ENCODE peak calls at places on chromosomes 7 and 10, in four cellular contexts. L, C, F and T are unnamed samples.

GRCh38 chr10:42767906-42768305 is 14.7 kb upstream of the BMS1 start:
- DNase-seq in L (no peak), C (no peak), F (no peak), T (no peak)

GRCh38 chr7:134113655-134114054 is 13.5 kb upstream of the LRGUK start:
- DNase-seq in L (no peak), C (no peak), F (no peak), T (no peak)

GRCh38 chr10:131021246-131021895 is 290.1 kb downstream of the TCERG1L start:
- DNase-seq in L (peak), C (no peak), F (no peak), T (no peak)

GRCh38 chr7:1160665-1161010 is 642 bp upstream of the ZFAND2A start:
- DNase-seq in L (no peak), C (no peak), F (no peak), T (no peak)

GRCh38 chr7:138244606-138245005 is 168.3 kb downstream of the AKR1D1 start:
- DNase-seq in L (no peak), C (no peak), F (no peak), T (no peak)

GRCh38 chr7:79504607-79505389 is 51.3 kb upstream of the MAGI2 start:
- DNase-seq in L (no peak), C (peak), F (no peak), T (no peak)

GRCh38 chr7:7595451-7595850 is 28.8 kb downstream of the MIOS start:
- DNase-seq in L (no peak), C (peak), F (no peak), T (no peak)

GRCh38 chr7:8070451-8071180 is 102.0 kb downstream of the GLCCI1 start:
- DNase-seq in L (no peak), C (no peak), F (no peak), T (no peak)

GRCh38 chr7:2665359-2665791 is 22.6 kb upstream of the AMZ1 start:
- DNase-seq in L (no peak), C (no peak), F (no peak), T (no peak)

GRCh38 chr7:108824840-108825540 is 255.3 kb downstream of the DNAJB9 start:
- DNase-seq in L (no peak), C (peak), F (no peak), T (peak)

GRCh38 chr7:117665393-117665792 is 185.6 kb downstream of the CFTR start:
- DNase-seq in L (no peak), C (no peak), F (no peak), T (no peak)

GRCh38 chr10:66773418-66773817 is 152.4 kb upstream of the LRRTM3 start:
- DNase-seq in L (no peak), C (no peak), F (no peak), T (no peak)

GRCh38 chr7:44094796-44095592 is 9.2 kb upstream of the AEBP1 start:
- DNase-seq in L (no peak), C (no peak), F (no peak), T (no peak)

GRCh38 chr7:96707901-96708774 is 1.5 kb downstream of the SEM1 start:
- DNase-seq in L (no peak), C (no peak), F (no peak), T (no peak)

GRCh38 chr10:45675388-45675787 is 2.8 kb upstream of the ZFAND4 start:
- DNase-seq in L (no peak), C (no peak), F (no peak), T (no peak)

GRCh38 chr10:75597691-75598455 is 166.4 kb downstream of the LRMDA start:
- DNase-seq in L (no peak), C (no peak), F (no peak), T (no peak)

GRCh38 chr7:50711271-50712175 is 71.2 kb downstream of the GRB10 start:
- DNase-seq in L (peak), C (no peak), F (no peak), T (no peak)

GRCh38 chr7:156751319-156751718 is 110.7 kb downstream of the RNF32 start:
- DNase-seq in L (no peak), C (peak), F (peak), T (peak)
- H3K27ac ChIP-seq in L (no peak), C (no peak), F (peak), T (no peak)

DNA sequence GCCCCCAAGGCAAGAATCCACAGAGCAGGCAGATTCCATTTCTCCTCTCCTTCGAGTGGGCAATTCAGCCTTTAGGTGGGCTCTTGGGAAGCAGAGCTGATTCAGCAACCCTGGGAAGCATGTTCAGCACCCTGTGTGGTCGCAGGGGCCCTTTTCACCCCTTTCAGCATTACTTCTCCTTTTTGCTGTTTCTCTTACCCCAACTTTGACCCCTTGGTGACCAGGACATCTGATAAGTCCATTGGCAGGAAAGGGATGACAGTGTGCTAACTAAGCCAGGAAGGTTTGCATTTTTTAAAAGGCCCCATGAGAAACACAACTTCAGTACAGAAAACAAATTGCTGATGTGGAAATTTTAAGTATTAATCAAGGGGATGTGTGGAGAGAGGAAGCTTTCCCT is 283.7 kb upstream of the NRP1 start:
- DNase-seq in L (no peak), C (no peak), F (no peak), T (no peak)
- H3K27ac ChIP-seq in L (no peak), C (no peak), F (no peak), T (no peak)

GRCh38 chr7:81685263-81685868 is 84.5 kb downstream of the HGF start:
- DNase-seq in L (no peak), C (no peak), F (no peak), T (no peak)
- H3K27ac ChIP-seq in L (no peak), C (no peak), F (no peak), T (no peak)

GRCh38 chr10:79380125-79380917 is 33.1 kb downstream of the PPIF start:
- DNase-seq in L (peak), C (no peak), F (peak), T (no peak)
- H3K27ac ChIP-seq in L (peak), C (no peak), F (peak), T (no peak)

GRCh38 chr7:42502022-42502421 is 265.0 kb upstream of the GLI3 start:
- DNase-seq in L (no peak), C (no peak), F (peak), T (no peak)
- H3K27ac ChIP-seq in L (no peak), C (no peak), F (no peak), T (no peak)

DNA sequence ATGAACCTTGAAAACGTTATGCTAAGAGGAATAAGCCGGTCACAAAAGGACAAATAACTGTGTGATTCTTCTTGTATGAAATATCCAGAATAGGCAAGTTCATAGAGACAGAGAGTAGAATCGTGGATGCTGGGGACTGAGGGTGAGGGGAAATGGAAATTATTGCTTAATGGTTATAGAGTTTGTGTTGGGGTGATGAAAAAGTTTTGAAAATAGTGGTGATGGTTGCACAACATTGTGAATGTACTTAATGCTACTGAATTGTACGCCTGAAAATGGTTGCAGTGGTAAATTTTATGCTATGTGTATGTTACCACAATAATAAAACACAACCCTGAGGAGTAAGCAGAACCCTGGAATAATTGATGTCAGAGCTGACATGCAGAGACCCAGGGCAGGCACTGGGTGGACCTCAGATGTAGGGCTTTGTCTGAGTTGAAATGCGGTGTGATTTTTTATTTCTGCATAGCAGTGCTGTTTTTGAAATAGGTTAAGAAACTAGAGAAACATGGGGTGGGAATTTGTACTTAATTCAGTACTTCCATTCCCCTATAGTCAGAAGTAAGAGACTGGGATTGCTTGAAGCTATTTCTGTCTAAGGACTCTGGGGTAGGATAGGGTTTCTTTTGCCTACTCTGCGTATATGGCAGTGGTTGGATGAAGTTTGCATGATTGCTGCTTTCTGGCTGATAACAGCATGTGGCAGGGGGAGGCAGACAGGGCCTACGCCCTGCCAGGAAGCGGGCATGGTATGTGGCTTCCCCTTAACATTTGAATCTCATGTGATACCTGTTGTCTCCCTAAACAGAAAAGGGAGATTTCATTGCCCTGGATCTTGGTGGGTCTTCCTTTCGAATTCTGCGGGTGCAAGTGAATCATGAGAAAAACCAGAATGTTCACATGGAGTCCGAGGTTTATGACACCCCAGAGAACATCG is 57.4 kb downstream of the TACR2 start:
- DNase-seq in L (no peak), C (no peak), F (no peak), T (no peak)
- H3K27ac ChIP-seq in L (peak), C (no peak), F (no peak), T (peak)

GRCh38 chr10:23439920-23440875 is 1.3 kb downstream of the OTUD1 start:
- DNase-seq in L (peak), C (no peak), F (peak), T (no peak)
- H3K27ac ChIP-seq in L (peak), C (peak), F (peak), T (peak)

GRCh38 chr10:17200885-17201164 is 647 bp downstream of the TRDMT1 start:
- DNase-seq in L (peak), C (peak), F (no peak), T (no peak)

GRCh38 chr10:17196573-17196972 is 4.9 kb downstream of the TRDMT1 start:
- DNase-seq in L (no peak), C (no peak), F (no peak), T (no peak)

GRCh38 chr10:17200035-17200884 is 1.2 kb downstream of the TRDMT1 start:
- DNase-seq in L (no peak), C (no peak), F (no peak), T (no peak)

GRCh38 chr10:17201165-17202013 is at the start of gene TRDMT1:
- DNase-seq in L (peak), C (peak), F (peak), T (no peak)

GRCh38 chr10:17199351-17199804 is 2.1 kb downstream of the TRDMT1 start:
- DNase-seq in L (no peak), C (no peak), F (no peak), T (no peak)
- H3K27ac ChIP-seq in L (peak), C (no peak), F (peak), T (no peak)

GRCh38 chr7:122183106-122183505 is 39.1 kb upstream of the AASS start:
- DNase-seq in L (no peak), C (no peak), F (no peak), T (peak)
- H3K27ac ChIP-seq in L (no peak), C (no peak), F (no peak), T (no peak)